ENCODE peak calls at places on chromosome 18, in four cellular contexts. One of them, this sample, is unnamed.
A peak's percentile ranks its signal among the peaks of the same experiment; 100 is the strongest.

GRCh38 chr18:37243756-37244155 is 321.8 kb downstream of the CELF4 start:
- DNase-seq in NCI-H2081: no peak
- DNase-seq in activated CD8-positive, alpha-beta memory T cell treated with anti-CD3 and anti-CD28 coated beads for 4 hours: no peak
- DNase-seq in upper lobe of left lung: peak; percentile 80
- DNase-seq in this sample: no peak

GRCh38 chr18:48800479-48800876 is 150.3 kb downstream of the SMAD7 start:
- DNase-seq in NCI-H2081: no peak
- DNase-seq in activated CD8-positive, alpha-beta memory T cell treated with anti-CD3 and anti-CD28 coated beads for 4 hours: no peak
- DNase-seq in upper lobe of left lung: no peak
- DNase-seq in this sample: peak; percentile 11

GRCh38 chr18:57768557-57769326 is 34.4 kb downstream of the ATP8B1 start:
- DNase-seq in NCI-H2081: no peak
- DNase-seq in activated CD8-positive, alpha-beta memory T cell treated with anti-CD3 and anti-CD28 coated beads for 4 hours: no peak
- DNase-seq in upper lobe of left lung: no peak
- DNase-seq in this sample: no peak

GRCh38 chr18:9707381-9708056 is 582 bp upstream of the RAB31 start:
- DNase-seq in NCI-H2081: no peak
- DNase-seq in activated CD8-positive, alpha-beta memory T cell treated with anti-CD3 and anti-CD28 coated beads for 4 hours: no peak
- DNase-seq in upper lobe of left lung: no peak
- DNase-seq in this sample: no peak

GRCh38 chr18:58297198-58297597 is 253.2 kb downstream of the NEDD4L start:
- DNase-seq in NCI-H2081: no peak
- DNase-seq in activated CD8-positive, alpha-beta memory T cell treated with anti-CD3 and anti-CD28 coated beads for 4 hours: no peak
- DNase-seq in upper lobe of left lung: no peak
- DNase-seq in this sample: no peak

GRCh38 chr18:14097761-14098160 is 34.5 kb downstream of the ZNF519 start:
- DNase-seq in NCI-H2081: no peak
- DNase-seq in activated CD8-positive, alpha-beta memory T cell treated with anti-CD3 and anti-CD28 coated beads for 4 hours: no peak
- DNase-seq in upper lobe of left lung: no peak
- DNase-seq in this sample: no peak

GRCh38 chr18:64134044-64134757 is 14.7 kb downstream of the LINC00305 start:
- DNase-seq in NCI-H2081: no peak
- DNase-seq in activated CD8-positive, alpha-beta memory T cell treated with anti-CD3 and anti-CD28 coated beads for 4 hours: no peak
- DNase-seq in upper lobe of left lung: no peak
- DNase-seq in this sample: no peak

GRCh38 chr18:48952287-48953095 is 1.7 kb upstream of the SMAD7 start:
- DNase-seq in NCI-H2081: peak; percentile 32
- DNase-seq in activated CD8-positive, alpha-beta memory T cell treated with anti-CD3 and anti-CD28 coated beads for 4 hours: no peak
- DNase-seq in upper lobe of left lung: peak; percentile 96
- DNase-seq in this sample: peak; percentile 69

GRCh38 chr18:55420665-55420964 is 167.4 kb downstream of the TCF4 start:
- DNase-seq in NCI-H2081: no peak
- DNase-seq in activated CD8-positive, alpha-beta memory T cell treated with anti-CD3 and anti-CD28 coated beads for 4 hours: no peak
- DNase-seq in upper lobe of left lung: no peak
- DNase-seq in this sample: no peak

GRCh38 chr18:72542993-72543361 is 1.2 kb downstream of the CBLN2 start:
- DNase-seq in NCI-H2081: peak; percentile 10
- DNase-seq in activated CD8-positive, alpha-beta memory T cell treated with anti-CD3 and anti-CD28 coated beads for 4 hours: no peak
- DNase-seq in upper lobe of left lung: peak; percentile 24
- DNase-seq in this sample: no peak

GRCh38 chr18:25927830-25928229 is 162.6 kb downstream of the SS18 start:
- DNase-seq in NCI-H2081: no peak
- DNase-seq in activated CD8-positive, alpha-beta memory T cell treated with anti-CD3 and anti-CD28 coated beads for 4 hours: no peak
- DNase-seq in upper lobe of left lung: no peak
- DNase-seq in this sample: no peak